ENCODE peak calls at places on chromosomes 11 and 22, in four cellular contexts. One of them, this sample, is unnamed. For H3K27me3, the result is how much of the 10 kb centered on the place peaks cover.

GRCh38 chr11:29334781-29335140 is 682.1 kb downstream of the KCNA4 start:
- DNase-seq in gastrocnemius medialis: no peak
- DNase-seq in body of pancreas: no peak
- DNase-seq in psoas muscle: no peak
- DNase-seq in this sample: no peak

GRCh38 chr11:67503119-67504022 is 1.8 kb downstream of the PITPNM1 start:
- DNase-seq in gastrocnemius medialis: no peak
- DNase-seq in body of pancreas: no peak
- DNase-seq in psoas muscle: no peak
- DNase-seq in this sample: no peak

GRCh38 chr22:27846248-27846760 is 44.7 kb upstream of the MN1 start:
- DNase-seq in body of pancreas: no peak
- DNase-seq in gastrocnemius medialis: no peak
- DNase-seq in psoas muscle: no peak
- DNase-seq in this sample: peak

GRCh38 chr11:132655187-132655855 is 877.0 kb downstream of the OPCML start:
- DNase-seq in gastrocnemius medialis: no peak
- DNase-seq in psoas muscle: no peak
- DNase-seq in body of pancreas: no peak
- DNase-seq in this sample: no peak

GRCh38 chr11:71381781-71382505 is 66.2 kb downstream of the DHCR7 start:
- DNase-seq in body of pancreas: no peak
- DNase-seq in gastrocnemius medialis: no peak
- DNase-seq in psoas muscle: no peak
- DNase-seq in this sample: no peak

GRCh38 chr22:20951932-20952380 is 15.1 kb upstream of the AIFM3 start:
- DNase-seq in gastrocnemius medialis: no peak
- DNase-seq in body of pancreas: no peak
- DNase-seq in psoas muscle: no peak
- DNase-seq in this sample: no peak

GRCh38 chr11:116492600-116492999 is 280.2 kb downstream of the BUD13 start:
- DNase-seq in psoas muscle: no peak
- DNase-seq in gastrocnemius medialis: no peak
- DNase-seq in body of pancreas: no peak
- DNase-seq in this sample: no peak

GRCh38 chr22:45589556-45589955 is 82.1 kb upstream of the ATXN10 start:
- DNase-seq in body of pancreas: no peak
- DNase-seq in gastrocnemius medialis: no peak
- DNase-seq in psoas muscle: no peak
- DNase-seq in this sample: no peak

GRCh38 chr11:115701284-115701875 is 197.2 kb upstream of the CADM1 start:
- DNase-seq in psoas muscle: no peak
- DNase-seq in gastrocnemius medialis: no peak
- DNase-seq in body of pancreas: no peak
- DNase-seq in this sample: no peak

GRCh38 chr22:46281866-46282678 is 14.3 kb downstream of the TTC38 start:
- DNase-seq in psoas muscle: no peak
- DNase-seq in body of pancreas: no peak
- DNase-seq in gastrocnemius medialis: no peak
- DNase-seq in this sample: no peak

GRCh38 chr22:46067159-46068111 is 82.9 kb upstream of the PPARA start:
- DNase-seq in body of pancreas: no peak
- DNase-seq in psoas muscle: no peak
- DNase-seq in gastrocnemius medialis: no peak
- DNase-seq in this sample: no peak

GRCh38 chr22:35312198-35313059 is 12.7 kb downstream of the TOM1 start:
- DNase-seq in gastrocnemius medialis: peak
- DNase-seq in psoas muscle: no peak
- DNase-seq in body of pancreas: peak
- DNase-seq in this sample: no peak

GRCh38 chr11:130478881-130479280 is 30.4 kb downstream of the ADAMTS15 start:
- DNase-seq in psoas muscle: no peak
- DNase-seq in body of pancreas: no peak
- DNase-seq in gastrocnemius medialis: no peak
- DNase-seq in this sample: peak

GRCh38 chr22:19448739-19449421 is 1.4 kb upstream of the C22orf39 start:
- DNase-seq in gastrocnemius medialis: no peak
- DNase-seq in body of pancreas: no peak
- DNase-seq in psoas muscle: no peak
- DNase-seq in this sample: no peak

GRCh38 chr11:116960916-116961315 is 123.5 kb upstream of the APOA1 start:
- DNase-seq in body of pancreas: peak
- DNase-seq in psoas muscle: no peak
- DNase-seq in gastrocnemius medialis: no peak
- DNase-seq in this sample: no peak

GRCh38 chr11:129292768-129293167 is 82.9 kb upstream of the BARX2 start:
- DNase-seq in body of pancreas: no peak
- DNase-seq in psoas muscle: no peak
- DNase-seq in gastrocnemius medialis: no peak
- DNase-seq in this sample: no peak

GRCh38 chr11:11424696-11425095 is 71.6 kb upstream of the CSNK2A3 start:
- DNase-seq in gastrocnemius medialis: no peak
- DNase-seq in body of pancreas: no peak
- DNase-seq in psoas muscle: no peak
- DNase-seq in this sample: no peak

GRCh38 chr22:41308054-41308453 is 6.7 kb downstream of the ZC3H7B start:
- DNase-seq in gastrocnemius medialis: no peak
- DNase-seq in psoas muscle: peak
- DNase-seq in body of pancreas: no peak
- DNase-seq in this sample: no peak

GRCh38 chr11:77213589-77214428 is 85.8 kb downstream of the MYO7A start:
- DNase-seq in gastrocnemius medialis: no peak
- DNase-seq in body of pancreas: no peak
- DNase-seq in psoas muscle: no peak
- DNase-seq in this sample: peak

GRCh38 chr11:95100856-95101507 is 11.3 kb downstream of the ENDOD1 start:
- DNase-seq in psoas muscle: no peak
- DNase-seq in gastrocnemius medialis: no peak
- DNase-seq in body of pancreas: no peak
- DNase-seq in this sample: no peak

GRCh38 chr11:44416776-44417175 is 106.8 kb upstream of the ALX4 start:
- DNase-seq in gastrocnemius medialis: no peak
- DNase-seq in psoas muscle: no peak
- DNase-seq in body of pancreas: no peak
- DNase-seq in this sample: no peak

GRCh38 chr11:44651535-44652130 is 75.1 kb upstream of the TSPAN18 start:
- DNase-seq in body of pancreas: no peak
- DNase-seq in gastrocnemius medialis: no peak
- DNase-seq in psoas muscle: no peak
- DNase-seq in this sample: no peak

GRCh38 chr22:36185828-36186624 is 15.6 kb downstream of the APOL4 start:
- DNase-seq in psoas muscle: no peak
- DNase-seq in body of pancreas: no peak
- DNase-seq in gastrocnemius medialis: no peak
- DNase-seq in this sample: no peak

GRCh38 chr11:1568451-1568911 is 3.6 kb downstream of the DUSP8 start:
- DNase-seq in gastrocnemius medialis: no peak
- DNase-seq in psoas muscle: no peak
- DNase-seq in body of pancreas: peak
- DNase-seq in this sample: no peak

GRCh38 chr22:45893516-45893915 is 83.4 kb downstream of the WNT7B start:
- DNase-seq in gastrocnemius medialis: no peak
- DNase-seq in body of pancreas: no peak
- DNase-seq in psoas muscle: no peak
- DNase-seq in this sample: no peak

GRCh38 chr11:121927789-121928188 is 188.2 kb downstream of the BLID start:
- DNase-seq in psoas muscle: no peak
- DNase-seq in gastrocnemius medialis: no peak
- DNase-seq in body of pancreas: no peak
- DNase-seq in this sample: no peak

GRCh38 chr11:57777969-57778317 is 16.3 kb downstream of the CTNND1 start:
- DNase-seq in psoas muscle: no peak
- DNase-seq in body of pancreas: peak
- DNase-seq in gastrocnemius medialis: no peak
- DNase-seq in this sample: no peak

GRCh38 chr22:36136475-36136874 is 24.1 kb downstream of the APOL3 start:
- DNase-seq in psoas muscle: peak
- DNase-seq in gastrocnemius medialis: peak
- DNase-seq in body of pancreas: no peak
- DNase-seq in this sample: no peak

GRCh38 chr22:44523981-44524759 is 26.1 kb upstream of the RTL6 start:
- DNase-seq in gastrocnemius medialis: no peak
- DNase-seq in body of pancreas: peak
- DNase-seq in psoas muscle: peak
- DNase-seq in this sample: no peak

GRCh38 chr22:38336699-38337098 is 19.5 kb upstream of the CSNK1E start:
- DNase-seq in body of pancreas: no peak
- DNase-seq in psoas muscle: no peak
- DNase-seq in gastrocnemius medialis: no peak
- DNase-seq in this sample: no peak

GRCh38 chr11:3200388-3201111 is 18.1 kb downstream of the MRGPRG start:
- DNase-seq in body of pancreas: no peak
- DNase-seq in gastrocnemius medialis: no peak
- DNase-seq in psoas muscle: no peak
- DNase-seq in this sample: no peak
- H3K27me3 ChIP-seq in body of pancreas: under half
- H3K27me3 ChIP-seq in gastrocnemius medialis: under half
- H3K27me3 ChIP-seq in psoas muscle: under half
- H3K27me3 ChIP-seq in this sample: under half

GRCh38 chr11:118152552-118153471 is at the start of gene SCN4B:
- DNase-seq in psoas muscle: peak
- DNase-seq in body of pancreas: peak
- DNase-seq in gastrocnemius medialis: peak
- DNase-seq in this sample: peak

GRCh38 chr11:118153976-118154375 is 1.4 kb upstream of the SCN4B start:
- DNase-seq in body of pancreas: no peak
- DNase-seq in gastrocnemius medialis: no peak
- DNase-seq in psoas muscle: no peak
- DNase-seq in this sample: no peak

GRCh38 chr11:118153516-118153915 is 893 bp upstream of the SCN4B start:
- DNase-seq in body of pancreas: no peak
- DNase-seq in gastrocnemius medialis: no peak
- DNase-seq in psoas muscle: no peak
- DNase-seq in this sample: no peak

GRCh38 chr11:118151421-118151820 is 1.2 kb downstream of the SCN4B start:
- DNase-seq in psoas muscle: no peak
- DNase-seq in gastrocnemius medialis: no peak
- DNase-seq in body of pancreas: no peak
- DNase-seq in this sample: no peak

DNA sequence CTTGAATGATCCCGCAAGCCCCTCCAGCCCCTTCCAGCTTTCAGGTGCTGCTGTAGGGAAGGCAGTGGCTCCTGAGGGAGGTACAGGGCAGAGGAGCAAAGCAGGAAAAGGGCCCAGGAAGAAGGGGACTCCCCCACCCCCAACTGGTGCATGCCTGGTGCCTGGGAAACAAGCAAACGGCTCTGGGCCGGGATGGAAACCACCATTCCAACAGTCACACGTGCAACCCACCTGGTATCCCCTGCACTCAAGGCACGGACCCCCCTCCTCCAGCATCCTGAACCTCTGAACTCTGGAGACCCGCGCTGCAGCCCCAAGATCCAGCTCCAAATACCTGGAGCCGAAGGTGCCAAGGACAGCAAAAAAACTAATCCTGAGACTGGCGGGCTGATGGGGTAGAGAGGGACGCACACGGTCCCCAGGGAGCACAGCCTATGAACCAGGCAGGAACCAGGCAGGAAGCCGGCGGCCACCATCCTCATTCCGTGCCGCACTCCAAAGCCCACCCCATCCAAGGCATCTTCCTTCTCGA is 537 bp downstream of the SCN4B start:
- DNase-seq in psoas muscle: no peak
- DNase-seq in gastrocnemius medialis: no peak
- DNase-seq in body of pancreas: no peak
- DNase-seq in this sample: no peak
- H3K4me3 ChIP-seq in psoas muscle: peak
- H3K4me3 ChIP-seq in gastrocnemius medialis: peak
- H3K4me3 ChIP-seq in body of pancreas: no peak
- H3K4me3 ChIP-seq in this sample: peak

DNA sequence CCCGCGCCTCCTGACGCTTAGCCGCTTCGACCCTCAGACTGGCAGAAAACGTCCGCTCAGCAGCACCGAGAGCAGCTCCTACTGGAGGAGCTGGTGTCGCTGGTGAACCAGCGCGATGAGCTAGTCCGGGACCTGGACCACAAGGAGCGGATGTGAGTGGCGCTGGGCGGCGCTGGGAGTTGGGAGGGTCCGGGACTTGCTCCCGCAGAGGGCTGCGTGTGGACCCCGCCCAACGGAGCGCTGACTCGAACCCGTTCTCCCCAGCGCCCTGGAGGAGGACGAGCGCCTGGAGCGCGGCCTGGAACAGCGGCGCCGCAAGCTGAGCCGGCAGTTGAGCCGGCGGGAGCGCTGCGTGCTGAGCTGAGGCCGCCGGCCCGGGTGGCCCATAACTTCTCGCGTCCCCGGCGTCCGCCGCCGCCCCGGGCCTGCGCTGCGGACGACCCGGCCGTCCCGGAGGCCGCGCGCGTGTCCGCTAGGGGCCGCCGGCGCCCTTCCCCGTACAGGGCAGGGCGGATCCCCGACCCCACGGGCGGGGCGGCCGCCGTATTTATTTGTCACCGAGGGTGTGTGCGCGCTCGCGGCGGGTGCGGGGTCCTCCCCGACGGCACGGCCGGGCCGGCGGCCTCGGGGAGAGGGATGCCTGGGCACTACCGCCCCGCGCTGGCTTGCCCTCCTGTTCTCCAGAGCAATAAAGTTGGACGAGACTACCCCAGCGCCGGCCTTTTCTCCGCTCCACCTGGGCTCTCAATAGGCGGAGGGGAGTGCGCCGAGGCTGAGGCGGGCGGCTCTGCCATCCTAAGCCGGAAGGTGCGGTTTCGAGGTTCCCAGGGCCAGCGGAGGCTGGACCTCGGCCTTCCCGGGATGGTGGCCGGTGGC is 3.4 kb downstream of the KCNK7 start:
- DNase-seq in body of pancreas: peak
- DNase-seq in gastrocnemius medialis: no peak
- DNase-seq in psoas muscle: no peak
- DNase-seq in this sample: no peak
- TF ChIP-seq CTCF in body of pancreas: no peak
- TF ChIP-seq CTCF in gastrocnemius medialis: peak
- TF ChIP-seq CTCF in psoas muscle: no peak
- TF ChIP-seq CTCF in this sample: no peak

GRCh38 chr11:31823372-31824371 is 12.6 kb upstream of the PAX6 start:
- DNase-seq in psoas muscle: no peak
- DNase-seq in gastrocnemius medialis: no peak
- DNase-seq in body of pancreas: no peak
- DNase-seq in this sample: no peak
- H3K27me3 ChIP-seq in psoas muscle: half or more
- H3K27me3 ChIP-seq in gastrocnemius medialis: half or more
- H3K27me3 ChIP-seq in body of pancreas: under half
- H3K27me3 ChIP-seq in this sample: under half